ENCODE peak calls at places on chromosomes 6 and 20, in nine cellular contexts. O is dermis blood vessel endothelial cell, G is mucosa of descending colon, U is skeletal muscle cell, S is NCI-H1417 treated with DMSO at 0.1 percent for 48 hours, C is adrenal gland, M is occipital lobe, A is T-helper 1 cell, Q is heart left ventricle. P is an unnamed sample.
A peak's percentile ranks its signal among the peaks of the same experiment; 100 is the strongest.

GRCh38 chr6:149037026-149037734 is 280.3 kb upstream of the TAB2 start:
- DNase-seq in U (no peak), S (no peak), O (no peak), A (no peak), G (no peak), Q (no peak), C (no peak), M (no peak), P (no peak)

GRCh38 chr6:2855061-2855519 is 13.4 kb upstream of the SERPINB1 start:
- DNase-seq in G (no peak), S (no peak), A (no peak), M (no peak), O (peak; percentile 94), U (no peak), Q (no peak), C (no peak), P (no peak)

GRCh38 chr6:98971303-98971702 is 23.6 kb upstream of the FBXL4 start:
- DNase-seq in O (no peak), C (no peak), S (no peak), M (no peak), U (no peak), Q (no peak), A (no peak), G (no peak), P (no peak)

GRCh38 chr20:23629017-23629541 is 8.7 kb downstream of the CST3 start:
- DNase-seq in C (no peak), M (no peak), Q (no peak), O (peak; percentile 93), G (peak; percentile 75), A (no peak), S (no peak), U (peak; percentile 72), P (no peak)

GRCh38 chr6:35552285-35552917 is 39.7 kb upstream of the TULP1 start:
- DNase-seq in C (peak; percentile 19), A (peak; percentile 34), U (no peak), S (no peak), M (no peak), O (peak; percentile 64), G (peak; percentile 66), Q (no peak), P (peak; percentile 43)

GRCh38 chr6:40352527-40353170 is 234.5 kb downstream of the LRFN2 start:
- DNase-seq in M (no peak), A (no peak), G (no peak), O (no peak), S (no peak), U (no peak), C (no peak), Q (no peak), P (no peak)

GRCh38 chr20:19903168-19903676 is 113.9 kb upstream of the NAA20 start:
- DNase-seq in M (peak; percentile 6), S (no peak), Q (peak; percentile 54), A (no peak), O (peak; percentile 74), G (peak; percentile 43), C (peak; percentile 48), U (no peak), P (no peak)

GRCh38 chr6:114007451-114007953 is 36.6 kb upstream of the HDAC2 start:
- DNase-seq in S (no peak), M (no peak), Q (no peak), U (no peak), O (peak; percentile 4), A (no peak), C (no peak), G (no peak), P (no peak)

GRCh38 chr6:44072452-44072958 is 54.7 kb downstream of the MRPL14 start:
- DNase-seq in G (peak; percentile 64), O (no peak), C (no peak), Q (no peak), S (no peak), M (no peak), U (no peak), A (no peak), P (no peak)

GRCh38 chr6:158284340-158285210 is 27.7 kb upstream of the TULP4 start:
- DNase-seq in C (no peak), U (peak; percentile 70), G (no peak), M (peak; percentile 19), Q (no peak), S (no peak), A (no peak), O (no peak), P (peak; percentile 77)

GRCh38 chr6:34115396-34116314 is 30.2 kb downstream of the GRM4 start:
- DNase-seq in Q (no peak), G (no peak), C (peak; percentile 18), M (no peak), O (peak; percentile 39), S (no peak), U (no peak), A (no peak), P (peak; percentile 58)

GRCh38 chr6:37864250-37864649 is 44.7 kb downstream of the ZFAND3 start:
- DNase-seq in U (no peak), M (no peak), G (no peak), C (no peak), O (no peak), S (no peak), A (no peak), Q (no peak), P (no peak)

GRCh38 chr6:151269318-151269995 is 29.7 kb downstream of the AKAP12 start:
- DNase-seq in U (peak; percentile 80), Q (no peak), C (no peak), A (no peak), M (no peak), S (no peak), O (peak; percentile 76), G (no peak), P (peak; percentile 84)

GRCh38 chr6:24125980-24126379 is at the start of gene NRSN1:
- DNase-seq in Q (no peak), U (no peak), G (peak; percentile 25), M (peak; percentile 65), C (no peak), S (no peak), O (no peak), A (no peak), P (no peak)

GRCh38 chr6:45474376-45474775 is 96.6 kb upstream of the SUPT3H start:
- DNase-seq in M (no peak), G (no peak), U (no peak), A (no peak), Q (no peak), S (no peak), O (no peak), C (no peak), P (no peak)

GRCh38 chr6:89611666-89612065 is 26.9 kb downstream of the LYRM2 start:
- DNase-seq in O (peak; percentile 26), M (no peak), S (no peak), Q (no peak), A (no peak), G (no peak), C (no peak), U (peak; percentile 2), P (peak; percentile 36)

GRCh38 chr6:107284805-107285204 is 169.5 kb upstream of the BEND3 start:
- DNase-seq in G (no peak), U (no peak), Q (no peak), C (no peak), O (no peak), M (no peak), A (no peak), S (no peak), P (no peak)

GRCh38 chr6:169665289-169665688 is 36.5 kb downstream of the WDR27 start:
- DNase-seq in O (no peak), S (no peak), U (no peak), G (no peak), A (no peak), C (no peak), M (no peak), Q (no peak), P (no peak)

GRCh38 chr6:156686429-156686939 is 90.7 kb upstream of the ARID1B start:
- DNase-seq in S (peak; percentile 75), A (peak; percentile 28), U (no peak), M (no peak), G (no peak), Q (peak; percentile 54), C (peak; percentile 56), O (peak; percentile 46), P (peak; percentile 66)

GRCh38 chr6:80021591-80021990 is 17.1 kb downstream of the TTK start:
- DNase-seq in M (no peak), O (no peak), A (no peak), G (no peak), Q (no peak), S (no peak), U (no peak), C (no peak), P (no peak)

GRCh38 chr6:163780993-163781392 is 366.5 kb downstream of the QKI start:
- DNase-seq in O (no peak), Q (peak; percentile 78), C (no peak), M (no peak), S (no peak), G (no peak), U (peak; percentile 83), A (no peak), P (no peak)

GRCh38 chr6:27986928-27987725 is 30.1 kb downstream of the OR2B6 start:
- DNase-seq in S (no peak), O (no peak), M (no peak), A (no peak), Q (no peak), C (no peak), G (no peak), U (no peak), P (no peak)

GRCh38 chr6:4727671-4728435 is 48.4 kb upstream of the CDYL start:
- DNase-seq in O (no peak), G (peak; percentile 67), S (no peak), Q (no peak), A (no peak), M (no peak), C (no peak), U (no peak), P (peak; percentile 19)

GRCh38 chr6:165922309-165922794 is 245.3 kb downstream of the TBXT start:
- DNase-seq in M (no peak), C (no peak), A (no peak), U (peak; percentile 15), O (peak; percentile 4), G (no peak), Q (no peak), S (no peak), P (no peak)

P was measured in GM03348.